ENCODE peak calls at places on chromosomes 2 and 18, in eight cellular contexts. One of them, this sample, is unnamed.

GRCh38 chr2:118657451-118657850 is 190.0 kb downstream of the EN1 start:
- DNase-seq in neuronal stem cell: no peak
- DNase-seq in stimulated activated CD8-positive, alpha-beta memory T cell treated with anti-CD3 and anti-CD28 coated beads, Interleukin-15, amount 100 ng/mL, for 24 hours: no peak
- DNase-seq in NCI-H1417 treated with DMSO at 0.1 percent for 48 hours: no peak
- DNase-seq in NCI-H146: no peak
- DNase-seq in fibroblast of gingiva: peak; percentile 58
- DNase-seq in sciatic nerve: no peak
- DNase-seq in ureter: no peak
- DNase-seq in this sample: no peak

GRCh38 chr2:171615071-171615470 is 72.2 kb upstream of the DYNC1I2 start:
- DNase-seq in NCI-H146: no peak
- DNase-seq in ureter: no peak
- DNase-seq in fibroblast of gingiva: peak; percentile 11
- DNase-seq in neuronal stem cell: no peak
- DNase-seq in NCI-H1417 treated with DMSO at 0.1 percent for 48 hours: no peak
- DNase-seq in stimulated activated CD8-positive, alpha-beta memory T cell treated with anti-CD3 and anti-CD28 coated beads, Interleukin-15, amount 100 ng/mL, for 24 hours: no peak
- DNase-seq in sciatic nerve: no peak
- DNase-seq in this sample: no peak

GRCh38 chr2:241898681-241899270 is 29.2 kb downstream of the RTP5 start:
- DNase-seq in fibroblast of gingiva: no peak
- DNase-seq in stimulated activated CD8-positive, alpha-beta memory T cell treated with anti-CD3 and anti-CD28 coated beads, Interleukin-15, amount 100 ng/mL, for 24 hours: no peak
- DNase-seq in sciatic nerve: no peak
- DNase-seq in NCI-H146: no peak
- DNase-seq in NCI-H1417 treated with DMSO at 0.1 percent for 48 hours: no peak
- DNase-seq in neuronal stem cell: no peak
- DNase-seq in ureter: no peak
- DNase-seq in this sample: no peak

GRCh38 chr2:158796606-158797005 is 1.5 kb downstream of the DAPL1 start:
- DNase-seq in NCI-H1417 treated with DMSO at 0.1 percent for 48 hours: no peak
- DNase-seq in fibroblast of gingiva: no peak
- DNase-seq in neuronal stem cell: no peak
- DNase-seq in stimulated activated CD8-positive, alpha-beta memory T cell treated with anti-CD3 and anti-CD28 coated beads, Interleukin-15, amount 100 ng/mL, for 24 hours: no peak
- DNase-seq in sciatic nerve: no peak
- DNase-seq in ureter: no peak
- DNase-seq in NCI-H146: peak; percentile 84
- DNase-seq in this sample: no peak

GRCh38 chr2:115400940-115401339 is 958.5 kb downstream of the DPP10 start:
- DNase-seq in sciatic nerve: no peak
- DNase-seq in NCI-H1417 treated with DMSO at 0.1 percent for 48 hours: no peak
- DNase-seq in ureter: no peak
- DNase-seq in fibroblast of gingiva: no peak
- DNase-seq in NCI-H146: no peak
- DNase-seq in stimulated activated CD8-positive, alpha-beta memory T cell treated with anti-CD3 and anti-CD28 coated beads, Interleukin-15, amount 100 ng/mL, for 24 hours: no peak
- DNase-seq in neuronal stem cell: no peak
- DNase-seq in this sample: no peak

GRCh38 chr2:142693171-142693950 is 184.1 kb upstream of the KYNU start:
- DNase-seq in stimulated activated CD8-positive, alpha-beta memory T cell treated with anti-CD3 and anti-CD28 coated beads, Interleukin-15, amount 100 ng/mL, for 24 hours: no peak
- DNase-seq in fibroblast of gingiva: no peak
- DNase-seq in NCI-H1417 treated with DMSO at 0.1 percent for 48 hours: no peak
- DNase-seq in ureter: no peak
- DNase-seq in sciatic nerve: no peak
- DNase-seq in neuronal stem cell: no peak
- DNase-seq in NCI-H146: no peak
- DNase-seq in this sample: no peak

GRCh38 chr2:100603945-100604633 is 41.3 kb downstream of the PDCL3 start:
- DNase-seq in NCI-H1417 treated with DMSO at 0.1 percent for 48 hours: no peak
- DNase-seq in fibroblast of gingiva: peak; percentile 67
- DNase-seq in stimulated activated CD8-positive, alpha-beta memory T cell treated with anti-CD3 and anti-CD28 coated beads, Interleukin-15, amount 100 ng/mL, for 24 hours: no peak
- DNase-seq in neuronal stem cell: no peak
- DNase-seq in NCI-H146: no peak
- DNase-seq in sciatic nerve: no peak
- DNase-seq in ureter: no peak
- DNase-seq in this sample: no peak

GRCh38 chr18:80143876-80144275 is 34.8 kb downstream of the ADNP2 start:
- DNase-seq in sciatic nerve: no peak
- DNase-seq in NCI-H146: no peak
- DNase-seq in neuronal stem cell: no peak
- DNase-seq in stimulated activated CD8-positive, alpha-beta memory T cell treated with anti-CD3 and anti-CD28 coated beads, Interleukin-15, amount 100 ng/mL, for 24 hours: no peak
- DNase-seq in NCI-H1417 treated with DMSO at 0.1 percent for 48 hours: no peak
- DNase-seq in ureter: no peak
- DNase-seq in fibroblast of gingiva: no peak
- DNase-seq in this sample: no peak

GRCh38 chr18:75029456-75029855 is 179.5 kb downstream of the PTGR3 start:
- DNase-seq in neuronal stem cell: no peak
- DNase-seq in fibroblast of gingiva: no peak
- DNase-seq in NCI-H146: no peak
- DNase-seq in sciatic nerve: no peak
- DNase-seq in stimulated activated CD8-positive, alpha-beta memory T cell treated with anti-CD3 and anti-CD28 coated beads, Interleukin-15, amount 100 ng/mL, for 24 hours: no peak
- DNase-seq in NCI-H1417 treated with DMSO at 0.1 percent for 48 hours: no peak
- DNase-seq in ureter: no peak
- DNase-seq in this sample: no peak

GRCh38 chr2:225137971-225138370 is 95.7 kb upstream of the DOCK10 start:
- DNase-seq in stimulated activated CD8-positive, alpha-beta memory T cell treated with anti-CD3 and anti-CD28 coated beads, Interleukin-15, amount 100 ng/mL, for 24 hours: no peak
- DNase-seq in fibroblast of gingiva: peak; percentile 17
- DNase-seq in NCI-H146: no peak
- DNase-seq in NCI-H1417 treated with DMSO at 0.1 percent for 48 hours: no peak
- DNase-seq in neuronal stem cell: no peak
- DNase-seq in sciatic nerve: no peak
- DNase-seq in ureter: no peak
- DNase-seq in this sample: no peak

GRCh38 chr2:44944102-44944951 is 2.8 kb downstream of the SIX3 start:
- DNase-seq in sciatic nerve: no peak
- DNase-seq in ureter: no peak
- DNase-seq in stimulated activated CD8-positive, alpha-beta memory T cell treated with anti-CD3 and anti-CD28 coated beads, Interleukin-15, amount 100 ng/mL, for 24 hours: no peak
- DNase-seq in fibroblast of gingiva: no peak
- DNase-seq in neuronal stem cell: no peak
- DNase-seq in NCI-H1417 treated with DMSO at 0.1 percent for 48 hours: no peak
- DNase-seq in NCI-H146: no peak
- DNase-seq in this sample: no peak